ENCODE peak calls at places on chromosomes 12 and 14, in ten cellular contexts. Q is HCT116, B is uterus, L is ovary, I is breast epithelium, D is psoas muscle, O is sigmoid colon, H is Peyer's patch, T is ascending aorta, K is IMR-90. Z is an unnamed sample. For H3K4me1, the result is how much of the 10 kb centered on the place peaks cover.

GRCh38 chr12:94147991-94148840 is at the start of gene PLXNC1:
- DNase-seq in B (peak), H (peak), T (no peak), O (no peak), K (peak), D (peak), L (peak), Q (no peak), I (no peak), Z (peak)

GRCh38 chr12:130335517-130336392 is 1.9 kb upstream of the PIWIL1 start:
- DNase-seq in K (peak), B (no peak), L (no peak), H (peak), T (no peak), I (no peak), O (no peak), D (no peak), Q (peak), Z (no peak)

GRCh38 chr14:22915886-22916521 is 2.9 kb downstream of the RBM23 start:
- DNase-seq in L (no peak), H (no peak), O (no peak), I (no peak), D (no peak), B (no peak), K (no peak), T (no peak), Q (no peak), Z (no peak)

GRCh38 chr14:78319826-78320635 is 149.9 kb downstream of the NRXN3 start:
- DNase-seq in B (no peak), D (no peak), K (no peak), T (no peak), Q (no peak), I (no peak), H (no peak), L (no peak), O (no peak), Z (no peak)

GRCh38 chr12:7079826-7080125 is 12.5 kb downstream of the C1R start:
- DNase-seq in O (no peak), H (no peak), L (no peak), D (no peak), K (peak), I (no peak), Q (no peak), T (no peak), B (no peak), Z (no peak)

GRCh38 chr14:100663528-100664052 is 63.1 kb upstream of the DLK1 start:
- DNase-seq in I (no peak), K (no peak), L (no peak), Q (no peak), H (no peak), B (no peak), T (no peak), O (no peak), D (no peak), Z (no peak)

GRCh38 chr14:92793709-92794546 is at the start of gene GOLGA5:
- DNase-seq in Q (peak), T (peak), I (peak), B (peak), D (peak), H (peak), O (peak), K (peak), L (peak), Z (peak)

GRCh38 chr14:39069923-39070322 is 33.1 kb downstream of the SEC23A start:
- DNase-seq in Q (no peak), D (no peak), O (no peak), L (no peak), B (no peak), K (no peak), H (no peak), T (no peak), I (no peak), Z (no peak)

GRCh38 chr14:89743828-89744227 is 210.7 kb downstream of the EFCAB11 start:
- DNase-seq in B (no peak), O (no peak), K (no peak), I (no peak), D (no peak), T (no peak), L (no peak), Q (no peak), H (no peak), Z (no peak)

GRCh38 chr14:93286212-93286890 is 46.5 kb downstream of the BTBD7 start:
- DNase-seq in L (no peak), H (no peak), K (peak), B (no peak), Q (no peak), I (no peak), D (no peak), O (no peak), T (no peak), Z (no peak)

GRCh38 chr12:94743174-94743573 is 92.8 kb upstream of the TMCC3 start:
- DNase-seq in T (no peak), L (no peak), O (no peak), B (no peak), Q (no peak), D (no peak), H (no peak), I (no peak), K (no peak), Z (no peak)

GRCh38 chr12:33588082-33588712 is 148.6 kb upstream of the SYT10 start:
- DNase-seq in O (no peak), Q (no peak), B (no peak), K (no peak), L (no peak), I (no peak), D (no peak), H (no peak), T (no peak), Z (no peak)

GRCh38 chr14:88310021-88310420 is 13.0 kb downstream of the KCNK10 start:
- DNase-seq in Q (no peak), O (no peak), B (no peak), I (no peak), K (no peak), T (no peak), H (no peak), D (no peak), L (no peak), Z (no peak)

GRCh38 chr12:117622087-117622486 is 260.7 kb upstream of the NOS1 start:
- DNase-seq in H (no peak), I (no peak), Q (no peak), L (no peak), O (no peak), K (no peak), T (no peak), D (no peak), B (no peak), Z (no peak)
- TF ChIP-seq CTCF in H (no peak), I (no peak), Q (no peak), L (no peak), O (no peak), K (no peak), T (no peak), D (no peak), B (no peak), Z (no peak)

GRCh38 chr14:63578300-63578699 is 35.1 kb upstream of the PPP2R5E start:
- DNase-seq in I (no peak), O (no peak), D (no peak), H (no peak), B (no peak), L (no peak), Q (no peak), K (peak), T (no peak), Z (no peak)
- H3K27ac ChIP-seq in I (no peak), O (no peak), D (no peak), H (no peak), B (no peak), L (no peak), Q (no peak), K (no peak), T (no peak), Z (no peak)

GRCh38 chr14:35292770-35293561 is 784 bp downstream of the PSMA6 start:
- DNase-seq in L (no peak), O (no peak), I (no peak), D (no peak), Q (no peak), H (no peak), K (peak), T (no peak), B (no peak), Z (no peak)
- H3K4me1 ChIP-seq in L (under half), O (under half), I (under half), D (under half), Q (under half), H (under half), K (under half), T (under half), B (under half), Z (half or more)

GRCh38 chr12:43812042-43812441 is 5.9 kb upstream of the TWF1 start:
- DNase-seq in Q (no peak), K (no peak), I (no peak), H (no peak), T (no peak), L (no peak), O (no peak), B (no peak), D (no peak), Z (no peak)

GRCh38 chr12:43805149-43805856 is 814 bp downstream of the TWF1 start:
- DNase-seq in O (no peak), H (no peak), B (no peak), T (no peak), L (no peak), I (no peak), Q (no peak), D (no peak), K (no peak), Z (no peak)

GRCh38 chr12:43807361-43807760 is 1.2 kb upstream of the TWF1 start:
- DNase-seq in Q (no peak), D (no peak), B (no peak), O (no peak), T (no peak), L (no peak), I (no peak), H (no peak), K (no peak), Z (no peak)

GRCh38 chr12:43806737-43807072 is 588 bp upstream of the TWF1 start:
- DNase-seq in O (no peak), Q (no peak), K (no peak), L (no peak), D (no peak), T (no peak), H (no peak), B (no peak), I (no peak), Z (no peak)

DNA sequence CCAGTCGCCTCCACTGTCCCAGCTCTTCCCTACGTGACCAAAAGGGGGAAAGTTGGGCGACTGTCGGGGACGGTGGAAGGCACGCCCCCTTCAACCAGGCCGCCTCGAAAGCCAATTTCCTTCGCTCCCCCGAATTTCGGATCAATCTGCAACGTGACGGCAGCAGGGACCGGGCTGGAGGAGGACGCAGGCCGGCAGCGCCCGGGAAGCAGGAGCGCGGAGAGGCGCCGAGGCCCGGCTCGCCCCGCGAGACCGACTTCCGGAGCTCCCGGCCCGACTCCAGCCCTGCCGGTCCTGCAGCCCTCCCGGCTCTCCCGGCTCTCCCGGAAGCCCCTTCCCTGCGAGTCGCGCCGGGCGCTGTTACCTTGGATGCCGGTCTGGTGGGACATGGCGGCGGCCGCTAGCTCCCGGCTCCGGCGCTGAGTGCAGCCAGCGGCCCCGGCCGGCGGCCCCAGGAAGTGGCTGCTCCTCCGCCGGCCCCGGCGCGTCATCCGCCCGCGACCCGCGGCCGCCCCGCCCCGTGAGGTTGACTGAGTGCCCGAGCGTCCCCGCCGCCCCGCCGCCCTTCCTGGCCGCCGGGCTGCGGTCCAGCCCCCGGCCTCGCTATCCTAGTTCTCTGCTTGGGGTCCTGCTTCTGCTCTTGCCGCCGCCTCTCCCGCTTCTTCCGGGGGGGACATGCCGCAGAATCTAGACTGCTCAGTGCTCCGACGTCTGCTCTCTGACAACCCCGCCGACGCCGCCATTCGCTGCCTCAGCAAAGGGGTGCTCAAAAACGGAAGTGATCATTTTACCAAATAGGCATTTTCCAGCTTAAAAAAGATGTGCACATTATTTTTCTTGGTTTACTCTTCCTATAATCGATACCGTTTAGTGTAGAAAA is at the start of gene TWF1:
- DNase-seq in L (peak), H (peak), B (peak), T (peak), Q (peak), I (peak), D (peak), O (peak), K (peak), Z (peak)
- TF ChIP-seq CTCF in L (no peak), H (peak), B (peak), T (peak), Q (peak), I (peak), D (no peak), O (no peak), K (peak), Z (peak)

GRCh38 chr14:84028205-84028604 is 1501.7 kb upstream of the FLRT2 start:
- DNase-seq in O (no peak), T (no peak), B (no peak), K (no peak), Q (no peak), I (no peak), D (no peak), H (no peak), L (no peak), Z (no peak)

GRCh38 chr14:84025258-84026012 is 1504.5 kb upstream of the FLRT2 start:
- DNase-seq in L (no peak), H (no peak), B (no peak), Q (no peak), O (no peak), K (no peak), T (no peak), I (no peak), D (peak), Z (no peak)

GRCh38 chr14:84029246-84029645 is 1500.7 kb upstream of the FLRT2 start:
- DNase-seq in D (no peak), Q (no peak), I (no peak), K (no peak), B (no peak), T (no peak), O (no peak), H (no peak), L (no peak), Z (no peak)

GRCh38 chr14:84024231-84024630 is 1505.7 kb upstream of the FLRT2 start:
- DNase-seq in B (no peak), Q (no peak), H (no peak), I (no peak), K (no peak), O (no peak), L (no peak), D (no peak), T (no peak), Z (no peak)

GRCh38 chr14:84029720-84030119 is 1500.2 kb upstream of the FLRT2 start:
- DNase-seq in O (no peak), K (no peak), B (no peak), D (no peak), L (no peak), I (no peak), H (no peak), T (no peak), Q (no peak), Z (no peak)
- H3K27ac ChIP-seq in O (no peak), K (no peak), B (no peak), D (no peak), L (no peak), I (no peak), H (no peak), T (no peak), Q (no peak), Z (no peak)

DNA sequence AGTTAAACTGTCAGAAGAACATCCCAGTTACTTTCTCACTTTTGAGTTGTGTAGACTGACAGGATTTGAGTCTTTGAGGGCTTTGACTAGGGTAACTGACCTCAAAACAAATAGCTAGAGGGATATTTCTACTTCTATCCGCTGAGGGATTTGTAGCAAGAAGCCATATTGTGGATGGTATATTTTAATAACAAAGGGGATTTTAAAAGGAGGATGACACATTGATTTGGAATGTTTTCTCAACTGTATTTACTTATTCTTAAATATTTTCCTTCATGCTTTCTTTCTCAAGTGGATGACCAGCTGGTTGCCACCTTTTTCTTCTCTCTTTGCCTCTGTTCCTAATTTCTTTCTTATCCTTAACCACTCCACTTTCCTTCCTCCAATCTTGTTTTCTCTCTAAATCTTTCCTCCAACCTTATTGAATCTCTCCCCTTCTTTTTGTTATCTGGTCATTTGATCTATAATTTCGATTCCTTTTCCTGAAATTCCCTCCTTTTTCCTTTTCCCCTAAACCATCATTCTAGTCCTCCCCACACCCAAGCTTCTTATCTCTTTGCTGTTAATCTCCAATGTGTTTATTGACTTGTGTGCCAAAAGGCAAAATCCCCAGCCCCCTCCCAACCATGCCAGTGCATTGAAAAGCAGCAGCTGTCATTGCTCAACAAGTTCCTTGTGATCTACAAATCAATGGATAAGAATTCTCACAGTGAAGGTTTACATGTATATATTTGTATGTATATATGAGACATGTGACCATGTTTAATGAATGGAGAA is 411.6 kb downstream of the RAD51B start:
- DNase-seq in K (peak), T (no peak), L (no peak), H (no peak), I (no peak), D (no peak), Q (no peak), O (no peak), B (no peak), Z (no peak)
- H3K4me1 ChIP-seq in K (under half), T (under half), L (under half), H (under half), I (under half), D (under half), Q (under half), O (under half), B (under half), Z (under half)

DNA sequence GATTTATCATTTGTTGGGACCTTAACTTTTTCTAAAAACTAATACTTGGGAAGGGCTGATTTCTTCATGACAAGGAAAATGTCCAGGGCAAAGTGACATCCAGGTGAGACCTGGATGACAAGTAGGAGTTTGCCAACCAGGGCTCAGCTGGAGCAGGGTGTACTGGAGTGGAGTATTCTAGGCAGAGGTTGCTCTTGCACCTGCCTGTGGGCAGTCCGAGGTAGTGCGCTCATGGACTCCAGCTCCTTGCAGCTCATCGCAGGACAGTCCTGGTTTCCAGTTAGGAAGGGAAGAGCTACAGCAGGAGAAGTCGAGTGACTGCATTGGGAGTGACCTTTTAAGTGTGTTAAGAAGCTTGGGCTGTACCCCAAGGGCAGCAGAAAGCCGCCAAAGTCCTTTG is 175.9 kb downstream of the PELI2 start:
- DNase-seq in H (no peak), Q (no peak), L (no peak), B (no peak), D (no peak), I (no peak), K (no peak), T (no peak), O (no peak), Z (no peak)
- TF ChIP-seq CTCF in H (peak), Q (peak), L (no peak), B (no peak), D (no peak), I (no peak), K (peak), T (no peak), O (no peak), Z (peak)

DNA sequence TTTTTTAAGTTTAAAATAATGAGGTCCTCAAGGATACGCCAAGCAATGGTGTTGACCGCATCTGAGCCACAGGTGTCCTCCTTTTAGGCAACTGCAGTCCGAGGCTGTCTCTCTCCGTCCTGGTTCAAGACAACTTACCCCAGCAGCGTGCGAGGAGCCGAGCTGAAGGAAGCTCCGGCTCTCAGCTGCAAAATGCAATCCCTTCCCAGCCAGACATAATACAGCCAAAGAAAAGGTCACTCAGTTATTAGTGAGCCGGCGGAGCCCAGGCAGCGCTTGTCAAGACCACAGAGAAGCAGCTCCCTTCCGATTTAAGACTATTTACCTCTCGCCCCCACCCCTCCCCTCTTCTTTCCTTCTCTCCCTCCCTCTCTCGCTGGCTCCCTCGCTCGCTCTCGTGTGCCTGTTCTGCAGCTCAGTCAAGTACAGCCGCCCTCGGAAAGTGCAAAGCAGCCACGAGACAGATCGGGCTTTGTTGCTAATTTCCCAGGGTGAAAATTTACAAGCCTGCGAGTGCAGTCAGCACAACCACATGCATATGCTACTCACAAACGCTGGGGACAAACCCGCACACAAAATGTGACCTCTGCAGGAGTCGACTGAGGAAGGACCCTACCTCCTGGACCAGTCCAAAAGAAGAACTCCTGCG is 363 bp upstream of the LMO3 start:
- DNase-seq in K (peak), I (no peak), D (peak), Q (no peak), L (peak), O (peak), B (peak), H (no peak), T (no peak), Z (no peak)
- H3K27ac ChIP-seq in K (no peak), I (no peak), D (no peak), Q (no peak), L (peak), O (peak), B (peak), H (no peak), T (peak), Z (peak)

GRCh38 chr12:40378721-40379120 is 153.9 kb downstream of the LRRK2 start:
- DNase-seq in Q (no peak), D (no peak), K (no peak), H (no peak), L (no peak), I (no peak), T (no peak), B (no peak), O (no peak), Z (no peak)

GRCh38 chr12:40376533-40377267 is 151.9 kb downstream of the LRRK2 start:
- DNase-seq in D (no peak), K (no peak), L (no peak), B (no peak), Q (no peak), I (no peak), O (no peak), T (no peak), H (no peak), Z (no peak)

DNA sequence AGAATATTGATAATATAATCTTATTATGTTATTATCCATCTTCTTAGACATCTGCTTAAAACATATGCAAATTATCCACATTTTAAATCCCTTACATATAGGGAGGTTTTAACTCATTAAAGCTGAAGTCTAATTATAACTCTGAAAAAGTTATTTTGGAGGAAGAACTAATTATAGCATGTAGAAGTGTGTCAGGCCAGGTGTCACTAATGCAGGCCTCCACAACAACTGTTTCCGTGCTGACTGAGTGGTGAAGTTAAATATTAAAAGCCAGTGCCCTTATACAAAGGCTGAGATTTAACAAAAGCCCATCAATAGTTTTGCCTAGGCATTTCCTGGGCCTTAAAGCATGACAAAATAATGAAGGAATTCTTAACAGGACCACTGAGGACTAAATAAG is 157.4 kb downstream of the LRRK2 start:
- DNase-seq in O (no peak), I (no peak), K (no peak), B (no peak), T (no peak), Q (no peak), H (no peak), D (no peak), L (no peak), Z (no peak)
- H3K4me1 ChIP-seq in O (under half), I (under half), K (under half), B (under half), T (under half), Q (under half), H (under half), D (under half), L (under half), Z (under half)

Z was measured in suprapubic skin.